ENCODE peak calls at places on chromosome 6, in seven cellular contexts. B, A, V, I, Y, U and J are unnamed samples. For H3K36me3, the result is how much of the 10 kb centered on the place peaks cover.

GRCh38 chr6:92967352-92967751 is 452.0 kb downstream of the EPHA7 start:
- DNase-seq in B (no peak), A (no peak), V (no peak), I (no peak), Y (no peak), U (no peak), J (no peak)

GRCh38 chr6:167993831-167994230 is 3.6 kb upstream of the KIF25 start:
- DNase-seq in B (no peak), A (no peak), V (no peak), I (peak), Y (no peak), U (no peak), J (no peak)

GRCh38 chr6:168098431-168098861 is 19.4 kb upstream of the FRMD1 start:
- DNase-seq in B (no peak), A (peak), V (no peak), I (no peak), Y (no peak), U (no peak), J (no peak)

GRCh38 chr6:169145991-169146501 is 107.6 kb downstream of the THBS2 start:
- DNase-seq in B (no peak), A (peak), V (no peak), I (peak), Y (no peak), U (peak), J (no peak)

GRCh38 chr6:96015321-96015790 is 418 bp upstream of the FUT9 start:
- DNase-seq in B (peak), A (no peak), V (no peak), I (no peak), Y (no peak), U (no peak), J (no peak)

GRCh38 chr6:14601490-14601889 is 483.9 kb downstream of the CD83 start:
- DNase-seq in B (no peak), A (no peak), V (no peak), I (no peak), Y (no peak), U (no peak), J (peak)

GRCh38 chr6:20827798-20828197 is 293.5 kb downstream of the CDKAL1 start:
- DNase-seq in B (no peak), A (no peak), V (no peak), I (no peak), Y (no peak), U (peak), J (peak)

GRCh38 chr6:169256061-169256460 is 2.4 kb upstream of the THBS2 start:
- DNase-seq in B (no peak), A (no peak), V (peak), I (no peak), Y (no peak), U (no peak), J (no peak)

GRCh38 chr6:169646906-169647567 is 54.8 kb downstream of the WDR27 start:
- DNase-seq in B (no peak), A (no peak), V (no peak), I (no peak), Y (no peak), U (no peak), J (no peak)

GRCh38 chr6:20317430-20317829 is 84.2 kb upstream of the E2F3 start:
- DNase-seq in B (no peak), A (no peak), V (no peak), I (no peak), Y (no peak), U (no peak), J (peak)

GRCh38 chr6:87110639-87111038 is 15.7 kb upstream of the CGA start:
- DNase-seq in B (no peak), A (no peak), V (no peak), I (no peak), Y (no peak), U (no peak), J (no peak)

GRCh38 chr6:105991561-105992314 is 94.4 kb upstream of the PRDM1 start:
- DNase-seq in B (peak), A (peak), V (peak), I (no peak), Y (no peak), U (no peak), J (peak)

GRCh38 chr6:168388641-168389633 is 52.0 kb upstream of the SMOC2 start:
- DNase-seq in B (peak), A (peak), V (no peak), I (no peak), Y (no peak), U (no peak), J (no peak)

GRCh38 chr6:106574729-106575458 is 54.4 kb downstream of the RTN4IP1 start:
- DNase-seq in B (no peak), A (no peak), V (no peak), I (peak), Y (no peak), U (peak), J (peak)

GRCh38 chr6:4987427-4987826 is 16.4 kb downstream of the RPP40 start:
- DNase-seq in B (no peak), A (no peak), V (no peak), I (peak), Y (no peak), U (no peak), J (no peak)

GRCh38 chr6:11536795-11537194 is 754 bp upstream of the TMEM170B start:
- DNase-seq in B (peak), A (peak), V (peak), I (no peak), Y (no peak), U (no peak), J (no peak)

GRCh38 chr6:2542858-2543218 is 207.9 kb downstream of the MYLK4 start:
- DNase-seq in B (no peak), A (no peak), V (no peak), I (no peak), Y (no peak), U (peak), J (peak)

GRCh38 chr6:135322427-135323201 is 141.5 kb downstream of the MYB start:
- DNase-seq in B (no peak), A (no peak), V (no peak), I (no peak), Y (no peak), U (no peak), J (no peak)

GRCh38 chr6:5565976-5566375 is 304.7 kb downstream of the FARS2 start:
- DNase-seq in B (no peak), A (no peak), V (no peak), I (no peak), Y (no peak), U (no peak), J (no peak)

GRCh38 chr6:69185276-69185675 is 550.2 kb downstream of the ADGRB3 start:
- DNase-seq in B (no peak), A (no peak), V (no peak), I (no peak), Y (no peak), U (no peak), J (no peak)

GRCh38 chr6:43797919-43798318 is 27.9 kb downstream of the VEGFA start:
- DNase-seq in B (no peak), A (no peak), V (no peak), I (no peak), Y (no peak), U (no peak), J (no peak)

GRCh38 chr6:65638047-65638831 is 68.8 kb downstream of the EYS start:
- DNase-seq in B (peak), A (no peak), V (no peak), I (no peak), Y (no peak), U (no peak), J (no peak)

GRCh38 chr6:17091122-17091521 is 10.7 kb upstream of the STMND1 start:
- DNase-seq in B (no peak), A (no peak), V (no peak), I (no peak), Y (no peak), U (peak), J (no peak)

GRCh38 chr6:137495652-137496391 is 1.6 kb upstream of the OLIG3 start:
- DNase-seq in B (peak), A (no peak), V (no peak), I (peak), Y (no peak), U (no peak), J (no peak)

GRCh38 chr6:137496392-137496767 is 2.2 kb upstream of the OLIG3 start:
- DNase-seq in B (peak), A (no peak), V (no peak), I (peak), Y (no peak), U (no peak), J (no peak)

GRCh38 chr6:137497722-137498463 is 3.7 kb upstream of the OLIG3 start:
- DNase-seq in B (peak), A (no peak), V (no peak), I (peak), Y (no peak), U (no peak), J (no peak)

GRCh38 chr6:137498488-137499219 is 4.5 kb upstream of the OLIG3 start:
- DNase-seq in B (no peak), A (no peak), V (no peak), I (peak), Y (no peak), U (no peak), J (no peak)

DNA sequence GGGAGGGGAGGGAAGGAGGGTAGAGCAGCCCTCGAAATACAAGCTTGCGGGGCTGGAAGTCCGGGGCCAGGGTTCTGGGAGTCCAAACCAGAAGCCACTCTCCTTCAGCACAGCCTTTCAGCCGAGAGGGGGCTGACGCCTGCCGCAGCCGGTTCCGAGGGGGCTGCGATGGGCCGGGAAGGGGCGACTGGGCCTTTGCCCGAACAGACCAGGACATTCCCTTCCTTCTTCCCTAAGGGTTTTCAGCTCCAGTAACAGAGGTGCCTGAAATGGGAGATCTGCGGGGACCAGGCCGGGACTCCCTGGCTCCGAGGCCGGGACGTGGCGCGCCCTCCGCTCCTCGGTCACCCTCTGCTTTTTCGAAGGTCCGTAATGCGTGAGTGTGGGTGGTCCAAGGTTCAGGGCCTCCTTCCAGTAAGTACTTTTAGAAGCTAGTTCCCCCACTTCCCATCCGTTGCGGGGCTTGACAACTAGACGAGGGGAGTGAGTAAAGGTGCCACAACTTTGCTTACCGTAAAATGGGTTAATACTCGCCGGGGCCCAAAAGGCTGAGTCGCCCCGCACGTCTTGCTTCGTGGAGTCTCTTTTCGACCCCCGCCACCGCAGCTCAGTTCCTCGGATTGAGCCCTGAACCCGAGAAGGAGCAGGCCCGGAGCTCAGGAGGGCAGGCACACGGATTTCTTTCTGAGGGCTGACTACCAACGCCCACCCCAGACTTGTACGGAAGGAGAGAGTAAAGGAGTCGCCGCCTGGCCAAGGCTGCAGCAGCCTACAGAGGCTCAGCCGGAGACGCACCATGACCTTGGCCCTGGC is 2.9 kb upstream of the OLIG3 start:
- DNase-seq in B (peak), A (no peak), V (no peak), I (peak), Y (no peak), U (no peak), J (no peak)
- H3K4me3 ChIP-seq in B (peak), A (no peak), V (no peak), I (peak), Y (peak), U (peak), J (no peak)

GRCh38 chr6:35244551-35244950 is 15.0 kb upstream of the ZNF76 start:
- DNase-seq in B (no peak), A (no peak), V (no peak), I (no peak), Y (no peak), U (no peak), J (no peak)
- H3K36me3 ChIP-seq in B (under half), A (under half), V (under half), I (under half), Y (under half), U (under half), J (under half)

GRCh38 chr6:151546941-151547659 is 53.3 kb downstream of the CCDC170 start:
- DNase-seq in B (no peak), A (no peak), V (no peak), I (no peak), Y (no peak), U (no peak), J (no peak)
- TF ChIP-seq CTCF in B (peak), A (no peak), V (no peak), I (no peak), Y (no peak), U (no peak), J (no peak)

GRCh38 chr6:142842423-142843261 is 102.3 kb downstream of the HIVEP2 start:
- DNase-seq in B (no peak), A (no peak), V (no peak), I (no peak), Y (no peak), U (peak), J (peak)
- H3K4me3 ChIP-seq in B (no peak), A (no peak), V (no peak), I (peak), Y (peak), U (no peak), J (no peak)